ENCODE peak calls at places on chromosomes 3 and 15, in four cellular contexts. P is SK-N-SH, M is K562, Q is HepG2. R is an unnamed sample.

GRCh38 chr3:32392530-32393302 is 1.1 kb downstream of the CMTM7 start:
- DNase-seq in P (peak), M (no peak), Q (no peak), R (no peak)

GRCh38 chr15:76073554-76073953 is 13.8 kb downstream of the TMEM266 start:
- DNase-seq in P (no peak), M (no peak), Q (no peak), R (no peak)

GRCh38 chr3:76352848-76353130 is 567.4 kb upstream of the ZNF717 start:
- DNase-seq in P (no peak), M (no peak), Q (no peak), R (no peak)

GRCh38 chr3:4981160-4981687 is 2.0 kb downstream of the BHLHE40 start:
- DNase-seq in P (no peak), M (no peak), Q (no peak), R (no peak)

GRCh38 chr3:146637871-146638270 is 32.7 kb upstream of the PLSCR5 start:
- DNase-seq in P (no peak), M (no peak), Q (peak), R (no peak)

GRCh38 chr3:106281231-106281630 is 412.4 kb upstream of the CBLB start:
- DNase-seq in P (no peak), M (no peak), Q (no peak), R (no peak)

GRCh38 chr15:85580914-85581313 is 200.5 kb downstream of the AKAP13 start:
- DNase-seq in P (no peak), M (no peak), Q (no peak), R (no peak)

GRCh38 chr3:23685484-23686258 is 120.1 kb upstream of the UBE2E1 start:
- DNase-seq in P (peak), M (peak), Q (peak), R (no peak)

GRCh38 chr3:55283441-55283925 is 203.6 kb downstream of the WNT5A start:
- DNase-seq in P (no peak), M (no peak), Q (no peak), R (no peak)

GRCh38 chr3:165895919-165896318 is 58.7 kb upstream of the BCHE start:
- DNase-seq in P (peak), M (peak), Q (peak), R (no peak)

GRCh38 chr15:29003446-29004233 is 117.9 kb downstream of the APBA2 start:
- DNase-seq in P (no peak), M (no peak), Q (no peak), R (no peak)

GRCh38 chr3:171462224-171462623 is 2.0 kb upstream of the TNIK start:
- DNase-seq in P (no peak), M (peak), Q (no peak), R (no peak)

GRCh38 chr15:64527263-64527984 is 67.0 kb downstream of the ZNF609 start:
- DNase-seq in P (no peak), M (peak), Q (no peak), R (no peak)

GRCh38 chr3:38297947-38298711 is 16.0 kb downstream of the SLC22A14 start:
- DNase-seq in P (no peak), M (no peak), Q (no peak), R (no peak)

GRCh38 chr3:34676431-34676830 is 878.0 kb downstream of the PDCD6IP start:
- DNase-seq in P (no peak), M (no peak), Q (no peak), R (no peak)

GRCh38 chr3:185270262-185270955 is 16.6 kb upstream of the EHHADH start:
- DNase-seq in P (peak), M (peak), Q (peak), R (peak)

GRCh38 chr3:46845397-46845859 is 17.8 kb downstream of the MYL3 start:
- DNase-seq in P (peak), M (peak), Q (no peak), R (no peak)

GRCh38 chr15:40367038-40367672 is 9.1 kb downstream of the DISP2 start:
- DNase-seq in P (no peak), M (no peak), Q (no peak), R (no peak)

GRCh38 chr15:75104804-75105557 is 81.6 kb downstream of the PPCDC start:
- DNase-seq in P (no peak), M (peak), Q (peak), R (peak)

GRCh38 chr3:171977860-171978259 is 61.5 kb upstream of the FNDC3B start:
- DNase-seq in P (no peak), M (peak), Q (no peak), R (peak)

GRCh38 chr15:45048784-45049631 is 26.0 kb downstream of the SORD start:
- DNase-seq in P (no peak), M (peak), Q (no peak), R (peak)

GRCh38 chr15:69491051-69491505 is 38.5 kb downstream of the RPLP1 start:
- DNase-seq in P (no peak), M (no peak), Q (no peak), R (no peak)

GRCh38 chr15:96312641-96313335 is 17.7 kb upstream of the NR2F2 start:
- DNase-seq in P (no peak), M (no peak), Q (no peak), R (no peak)

GRCh38 chr3:147113293-147114045 is 292.9 kb downstream of the ZIC4 start:
- DNase-seq in P (no peak), M (no peak), Q (no peak), R (no peak)

GRCh38 chr15:60362318-60363023 is 35.3 kb downstream of the ANXA2 start:
- DNase-seq in P (no peak), M (no peak), Q (peak), R (no peak)

GRCh38 chr15:40054746-40055575 is 16.0 kb upstream of the SRP14 start:
- DNase-seq in P (no peak), M (no peak), Q (no peak), R (peak)

GRCh38 chr15:40695469-40695910 is 516 bp downstream of the RAD51 start:
- DNase-seq in P (no peak), M (peak), Q (peak), R (no peak)

GRCh38 chr15:100734606-100735005 is 132.2 kb downstream of the ASB7 start:
- DNase-seq in P (no peak), M (no peak), Q (no peak), R (no peak)

GRCh38 chr15:100733088-100733487 is 130.7 kb downstream of the ASB7 start:
- DNase-seq in P (peak), M (no peak), Q (no peak), R (no peak)

GRCh38 chr15:100735654-100736053 is 133.3 kb downstream of the ASB7 start:
- DNase-seq in P (peak), M (no peak), Q (no peak), R (no peak)

GRCh38 chr15:100732359-100733055 is 130.1 kb downstream of the ASB7 start:
- DNase-seq in P (no peak), M (no peak), Q (no peak), R (no peak)

DNA sequence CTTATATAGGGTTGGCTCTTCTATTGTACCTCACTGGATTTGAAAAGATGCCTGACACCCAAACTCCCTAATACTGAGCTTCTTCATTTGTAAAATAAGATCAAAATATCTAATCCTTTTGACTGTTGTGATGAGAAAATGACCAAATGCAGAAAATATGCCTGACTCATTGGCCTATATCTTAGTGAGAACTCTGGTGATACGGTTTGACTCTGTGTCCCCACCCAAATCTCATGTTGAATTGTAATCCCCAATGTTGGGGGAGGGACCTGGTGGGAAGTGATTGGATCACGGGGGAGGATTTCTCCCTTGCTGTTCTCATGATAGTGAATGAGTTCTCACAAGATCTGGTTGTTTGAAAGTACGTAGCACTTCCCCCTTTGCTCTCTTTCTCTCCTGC is 131.4 kb downstream of the ASB7 start:
- DNase-seq in P (no peak), M (no peak), Q (no peak), R (no peak)
- TF ChIP-seq GABPA in P (no peak), M (no peak), Q (no peak), R (no peak)

GRCh38 chr15:94844188-94844532 is 612.8 kb downstream of the MCTP2 start:
- DNase-seq in P (no peak), M (no peak), Q (peak), R (no peak)
- TF ChIP-seq GABPA in P (no peak), M (no peak), Q (no peak), R (no peak)

GRCh38 chr3:71702131-71703024 is 22.8 kb downstream of the EIF4E3 start:
- DNase-seq in P (no peak), M (no peak), Q (no peak), R (peak)
- TF ChIP-seq GABPA in P (no peak), M (peak), Q (no peak), R (no peak)

GRCh38 chr3:65830948-65831732 is 207.6 kb downstream of the MAGI1 start:
- DNase-seq in P (no peak), M (no peak), Q (no peak), R (no peak)

GRCh38 chr3:65827076-65827475 is 211.6 kb downstream of the MAGI1 start:
- DNase-seq in P (no peak), M (no peak), Q (no peak), R (no peak)

GRCh38 chr3:65829228-65829627 is 209.5 kb downstream of the MAGI1 start:
- DNase-seq in P (no peak), M (no peak), Q (no peak), R (no peak)

GRCh38 chr3:65831733-65832425 is 206.8 kb downstream of the MAGI1 start:
- DNase-seq in P (peak), M (no peak), Q (peak), R (no peak)

GRCh38 chr3:65828706-65829105 is 210.0 kb downstream of the MAGI1 start:
- DNase-seq in P (no peak), M (no peak), Q (no peak), R (no peak)
- TF ChIP-seq GABPA in P (no peak), M (no peak), Q (no peak), R (no peak)

R was measured in HL-60.